ENCODE peak calls at places on chromosomes 5 and 9, in nine cellular contexts. H, C, S, I, E, N, G, U and Q are unnamed samples.

GRCh38 chr5:141508808-141509611 is 20.1 kb downstream of the PCDHGC5 start:
- DNase-seq in C (peak; percentile 45), G (peak; percentile 75), S (peak; percentile 97), I (peak; percentile 96), E (no peak), N (no peak), H (peak; percentile 98), U (peak; percentile 98), Q (peak; percentile 91)

GRCh38 chr9:135796784-135797462 is 94.9 kb downstream of the KCNT1 start:
- DNase-seq in I (no peak), C (no peak), E (no peak), N (no peak), U (no peak), G (no peak), H (no peak), S (no peak), Q (no peak)

GRCh38 chr9:135526730-135527571 is 5.7 kb downstream of the LCN1 start:
- DNase-seq in N (peak; percentile 19), C (no peak), I (no peak), S (no peak), G (no peak), U (no peak), H (no peak), E (no peak), Q (no peak)

GRCh38 chr9:76390656-76391055 is 3.6 kb downstream of the RFK start:
- DNase-seq in H (no peak), U (no peak), G (no peak), I (no peak), N (no peak), E (no peak), C (no peak), S (no peak), Q (no peak)

GRCh38 chr9:125409637-125410521 is 148.3 kb downstream of the GAPVD1 start:
- DNase-seq in H (peak; percentile 26), N (peak; percentile 81), S (peak; percentile 89), U (no peak), C (no peak), G (no peak), E (peak; percentile 9), I (peak; percentile 47), Q (no peak)

GRCh38 chr5:11166906-11167305 is 405.9 kb upstream of the DAP start:
- DNase-seq in U (no peak), S (no peak), C (no peak), I (no peak), H (peak; percentile 17), N (no peak), G (no peak), E (no peak), Q (no peak)

GRCh38 chr5:180034564-180034963 is 37.0 kb downstream of the RNF130 start:
- DNase-seq in H (peak; percentile 85), C (no peak), U (peak; percentile 80), I (peak; percentile 20), S (peak; percentile 72), E (no peak), G (no peak), N (no peak), Q (no peak)

GRCh38 chr9:123871781-123872180 is 58.1 kb downstream of the DENND1A start:
- DNase-seq in N (no peak), E (no peak), U (no peak), I (no peak), H (no peak), G (no peak), C (no peak), S (no peak), Q (no peak)

GRCh38 chr5:86716121-86716520 is 98.4 kb downstream of the COX7C start:
- DNase-seq in N (no peak), U (no peak), G (no peak), I (no peak), E (no peak), C (no peak), S (no peak), H (no peak), Q (no peak)

GRCh38 chr5:175285263-175285662 is 158.7 kb downstream of the DRD1 start:
- DNase-seq in S (peak; percentile 2), I (no peak), G (no peak), C (no peak), H (no peak), N (no peak), U (no peak), E (no peak), Q (no peak)

GRCh38 chr5:55982957-55983381 is 11.8 kb downstream of the IL6ST start:
- DNase-seq in U (no peak), C (no peak), I (peak; percentile 31), S (no peak), N (no peak), G (no peak), H (peak; percentile 26), E (no peak), Q (no peak)

GRCh38 chr9:113479150-113479761 is 15.7 kb downstream of the RGS3 start:
- DNase-seq in H (no peak), G (no peak), U (no peak), E (peak; percentile 23), S (no peak), C (no peak), N (no peak), I (no peak), Q (no peak)

GRCh38 chr9:89312154-89312616 is 1.2 kb downstream of the CKS2 start:
- DNase-seq in U (peak; percentile 28), S (peak; percentile 47), E (no peak), I (no peak), N (no peak), H (peak; percentile 48), C (no peak), G (no peak), Q (no peak)

GRCh38 chr9:93697352-93698139 is 121.2 kb downstream of the PHF2 start:
- DNase-seq in E (no peak), H (no peak), G (no peak), C (no peak), S (no peak), I (no peak), N (no peak), U (no peak), Q (no peak)

GRCh38 chr9:93698140-93698908 is 121.9 kb downstream of the PHF2 start:
- DNase-seq in U (no peak), I (no peak), N (no peak), H (no peak), G (no peak), E (no peak), S (no peak), C (no peak), Q (no peak)

GRCh38 chr9:93699650-93700049 is 123.3 kb downstream of the PHF2 start:
- DNase-seq in C (no peak), H (no peak), E (no peak), U (no peak), I (no peak), N (no peak), S (no peak), G (no peak), Q (no peak)

GRCh38 chr9:93701494-93702218 is 125.3 kb downstream of the PHF2 start:
- DNase-seq in H (no peak), N (no peak), I (no peak), G (no peak), S (no peak), U (no peak), E (no peak), C (no peak), Q (no peak)

GRCh38 chr9:93702261-93702660 is 125.9 kb downstream of the PHF2 start:
- DNase-seq in G (no peak), C (no peak), N (no peak), I (no peak), E (no peak), U (no peak), H (no peak), S (no peak), Q (no peak)
- TF ChIP-seq CTCF in G (peak; percentile 15), C (no peak), N (no peak), I (no peak), E (no peak), U (no peak), H (no peak), S (no peak), Q (no peak)

GRCh38 chr5:173735691-173736090 is 119.2 kb upstream of the BOD1 start:
- DNase-seq in N (no peak), C (no peak), G (no peak), H (no peak), I (no peak), U (no peak), S (no peak), E (no peak), Q (no peak)

GRCh38 chr5:173733831-173734491 is 117.5 kb upstream of the BOD1 start:
- DNase-seq in E (no peak), S (no peak), H (no peak), C (no peak), G (peak; percentile 62), I (no peak), U (no peak), N (no peak), Q (no peak)

GRCh38 chr5:173734716-173735115 is 118.3 kb upstream of the BOD1 start:
- DNase-seq in S (no peak), G (no peak), C (no peak), N (no peak), H (no peak), E (no peak), I (no peak), U (no peak), Q (no peak)

GRCh38 chr5:173735171-173735570 is 118.7 kb upstream of the BOD1 start:
- DNase-seq in I (no peak), U (no peak), E (no peak), H (no peak), S (no peak), N (no peak), G (no peak), C (no peak), Q (no peak)

GRCh38 chr5:173733065-173733824 is 116.8 kb upstream of the BOD1 start:
- DNase-seq in N (no peak), E (no peak), G (no peak), I (no peak), S (no peak), C (no peak), U (no peak), H (no peak), Q (no peak)
- TF ChIP-seq CTCF in N (no peak), E (no peak), G (no peak), I (no peak), S (no peak), C (no peak), U (no peak), H (no peak), Q (no peak)

GRCh38 chr5:132103380-132103951 is 29.9 kb downstream of the CSF2 start:
- DNase-seq in G (peak; percentile 72), H (peak; percentile 96), I (peak; percentile 93), E (peak; percentile 87), N (peak; percentile 58), U (peak; percentile 94), C (no peak), S (peak; percentile 98), Q (peak; percentile 73)
- TF ChIP-seq CTCF in G (peak; percentile 31), H (no peak), I (peak; percentile 4), E (no peak), N (no peak), U (no peak), C (no peak), S (peak; percentile 16), Q (peak; percentile 6)

DNA sequence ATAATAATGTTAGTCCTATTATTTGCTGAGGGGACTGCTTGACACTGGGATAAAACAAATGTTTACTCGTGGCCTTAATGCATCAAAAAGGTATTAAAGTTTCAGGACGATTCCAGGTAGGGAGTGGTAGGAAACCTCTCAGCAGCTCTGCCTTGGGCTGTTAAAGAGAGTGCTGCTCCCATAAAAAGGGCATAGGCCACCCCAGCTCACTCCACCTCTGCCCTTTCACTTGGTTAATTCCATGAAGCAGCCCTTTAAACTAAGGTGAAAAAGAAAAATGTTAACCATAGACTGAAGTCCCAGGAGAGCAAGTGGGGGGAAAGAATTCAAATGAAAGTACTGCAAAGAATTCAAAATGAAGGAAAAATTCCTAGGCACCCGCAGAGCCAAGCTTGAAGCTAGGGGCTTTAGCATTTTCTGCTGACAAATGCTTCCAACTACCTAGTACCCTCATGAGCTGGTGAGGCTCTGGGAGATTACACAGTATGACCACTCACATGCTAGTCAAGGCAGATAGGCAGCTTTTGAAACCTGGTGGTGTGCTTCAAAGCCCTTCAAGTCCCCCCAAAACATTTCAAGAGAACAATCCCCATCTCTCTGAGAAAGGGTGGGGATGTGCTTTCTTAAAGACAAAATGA is 8.5 kb downstream of the KLF9 start:
- DNase-seq in S (no peak), C (no peak), U (no peak), H (no peak), I (no peak), N (no peak), E (no peak), G (no peak), Q (no peak)
- TF ChIP-seq CTCF in S (no peak), C (no peak), U (no peak), H (no peak), I (no peak), N (no peak), E (no peak), G (no peak), Q (no peak)